ENCODE peak calls at places on chromosome 3, in ten cellular contexts. V is fibroblast of lung, N is endothelial cell of umbilical vein, G is endodermal cell, Y is K562, M is GM23248, E is mesenchymal stem cell, B is mammary epithelial cell, F is neural progenitor cell, Q is neuronal stem cell. H is an unnamed sample. For H3K4me1, the result is how much of the 10 kb centered on the place peaks cover.

GRCh38 chr3:142216321-142216720 is 9.1 kb downstream of the GK5 start:
- DNase-seq in V (no peak), F (peak), Y (no peak), Q (no peak), N (no peak), E (no peak), M (no peak), G (peak), B (no peak), H (peak)

GRCh38 chr3:65338571-65338970 is 650.8 kb upstream of the ADAMTS9 start:
- DNase-seq in B (peak), V (peak), E (peak), Q (no peak), G (no peak), F (no peak), M (peak), Y (no peak), N (no peak), H (no peak)

GRCh38 chr3:66018047-66019033 is 20.4 kb downstream of the MAGI1 start:
- DNase-seq in N (no peak), Q (no peak), F (no peak), E (no peak), Y (no peak), B (peak), M (no peak), V (no peak), G (no peak), H (no peak)

GRCh38 chr3:143885803-143886427 is 37.6 kb upstream of the SLC9A9 start:
- DNase-seq in B (peak), N (peak), M (peak), G (peak), Q (no peak), Y (peak), V (peak), E (peak), F (peak), H (peak)

GRCh38 chr3:171640520-171641412 is 169.5 kb downstream of the PLD1 start:
- DNase-seq in B (peak), E (peak), G (peak), F (peak), Y (no peak), M (peak), Q (no peak), N (peak), V (peak), H (no peak)

GRCh38 chr3:14991148-14991742 is 43.9 kb downstream of the NR2C2 start:
- DNase-seq in B (no peak), Q (peak), M (no peak), V (no peak), N (peak), F (peak), Y (no peak), G (no peak), E (peak), H (no peak)

GRCh38 chr3:111837112-111837511 is 22.0 kb upstream of the PHLDB2 start:
- DNase-seq in N (no peak), G (no peak), F (no peak), M (no peak), E (no peak), B (no peak), Y (no peak), V (no peak), Q (no peak), H (no peak)

GRCh38 chr3:74489393-74489792 is 125.1 kb downstream of the CNTN3 start:
- DNase-seq in Q (no peak), F (no peak), B (no peak), M (peak), G (no peak), E (no peak), Y (no peak), N (no peak), V (no peak), H (no peak)

GRCh38 chr3:122000936-122001605 is 21.0 kb downstream of the ILDR1 start:
- DNase-seq in Y (no peak), F (no peak), G (peak), B (no peak), Q (no peak), E (no peak), V (no peak), M (no peak), N (no peak), H (no peak)

GRCh38 chr3:38112378-38112761 is 24.6 kb downstream of the ACAA1 start:
- DNase-seq in B (no peak), M (no peak), F (no peak), Y (no peak), V (no peak), G (peak), Q (no peak), E (no peak), N (no peak), H (no peak)

GRCh38 chr3:65732060-65732933 is 306.4 kb downstream of the MAGI1 start:
- DNase-seq in G (peak), Y (peak), E (peak), B (peak), M (peak), Q (peak), N (peak), V (peak), F (peak), H (peak)

GRCh38 chr3:66425032-66425431 is 75.8 kb downstream of the LRIG1 start:
- DNase-seq in E (no peak), B (no peak), M (no peak), N (no peak), Y (no peak), V (peak), G (no peak), Q (no peak), F (no peak), H (no peak)

GRCh38 chr3:15064299-15064834 is 748 bp downstream of the MRPS25 start:
- DNase-seq in M (peak), E (peak), Y (peak), N (peak), G (peak), B (peak), Q (no peak), V (peak), F (peak), H (peak)

GRCh38 chr3:8712045-8712870 is 21.3 kb upstream of the CAV3 start:
- DNase-seq in Q (no peak), B (peak), G (no peak), N (no peak), M (peak), V (peak), Y (no peak), F (no peak), E (no peak), H (no peak)

GRCh38 chr3:13879946-13880810 is at the start of gene WNT7A:
- DNase-seq in G (peak), N (no peak), M (peak), Q (peak), Y (peak), V (no peak), E (no peak), F (peak), B (peak), H (no peak)

GRCh38 chr3:194282436-194283122 is 68.5 kb downstream of the CPN2 start:
- DNase-seq in M (no peak), N (no peak), Q (no peak), V (no peak), F (no peak), B (no peak), E (no peak), Y (no peak), G (peak), H (no peak)

GRCh38 chr3:23202921-23203650 is at the start of gene UBE2E2:
- DNase-seq in Q (peak), E (peak), Y (peak), M (peak), B (peak), N (peak), G (peak), V (peak), F (peak), H (peak)

GRCh38 chr3:180277036-180277435 is 240.3 kb upstream of the PEX5L start:
- DNase-seq in F (no peak), N (no peak), E (no peak), B (no peak), V (no peak), G (no peak), M (peak), Y (no peak), Q (no peak), H (no peak)

GRCh38 chr3:59178698-59179097 is 128.9 kb upstream of the CFAP20DC start:
- DNase-seq in V (no peak), G (no peak), E (no peak), B (no peak), M (no peak), Q (no peak), N (no peak), Y (no peak), F (no peak), H (no peak)

GRCh38 chr3:191484461-191484860 is 23.5 kb downstream of the PYDC2 start:
- DNase-seq in F (no peak), V (no peak), E (no peak), Q (no peak), B (peak), Y (no peak), N (no peak), G (no peak), M (no peak), H (no peak)

GRCh38 chr3:29925150-29925549 is 644.3 kb downstream of the RBMS3 start:
- DNase-seq in M (peak), G (no peak), Y (no peak), Q (no peak), B (no peak), E (peak), F (no peak), N (no peak), V (peak), H (no peak)

GRCh38 chr3:55487376-55488241 is 503 bp upstream of the WNT5A start:
- DNase-seq in Y (no peak), G (peak), B (peak), E (peak), V (peak), N (peak), M (peak), F (peak), Q (peak), H (peak)

GRCh38 chr3:102460579-102460978 is 25.8 kb downstream of the ZPLD1 start:
- DNase-seq in E (no peak), F (no peak), M (peak), N (no peak), Q (no peak), B (peak), Y (no peak), G (no peak), V (no peak), H (no peak)

GRCh38 chr3:58635371-58636285 is 30.9 kb downstream of the FAM3D start:
- DNase-seq in Y (peak), B (no peak), N (no peak), F (no peak), Q (no peak), V (no peak), G (no peak), E (no peak), M (no peak), H (no peak)

GRCh38 chr3:158765518-158766205 is 33.4 kb upstream of the RARRES1 start:
- DNase-seq in G (no peak), E (no peak), M (no peak), Q (no peak), N (no peak), V (no peak), B (peak), Y (no peak), F (no peak), H (no peak)

GRCh38 chr3:62686916-62687315 is 188.3 kb downstream of the CADPS start:
- DNase-seq in V (no peak), B (no peak), G (no peak), M (no peak), E (no peak), F (no peak), Y (no peak), N (no peak), Q (no peak), H (no peak)

GRCh38 chr3:193016437-193016887 is 98.8 kb upstream of the MB21D2 start:
- DNase-seq in E (no peak), N (no peak), F (peak), M (no peak), G (peak), Y (no peak), B (peak), Q (peak), V (no peak), H (no peak)

GRCh38 chr3:36540898-36541518 is 160.7 kb downstream of the STAC start:
- DNase-seq in M (peak), V (peak), E (peak), N (no peak), F (peak), B (peak), Y (no peak), G (peak), Q (peak), H (no peak)

GRCh38 chr3:71972031-71972430 is 187.1 kb upstream of the PROK2 start:
- DNase-seq in F (no peak), M (peak), V (no peak), N (no peak), E (no peak), G (no peak), B (peak), Y (no peak), Q (no peak), H (no peak)

GRCh38 chr3:187811580-187812250 is 66.4 kb upstream of the BCL6 start:
- DNase-seq in B (peak), M (peak), G (peak), Y (no peak), N (no peak), Q (no peak), E (peak), F (no peak), V (peak), H (no peak)

GRCh38 chr3:113063126-113063894 is 72.5 kb downstream of the GTPBP8 start:
- DNase-seq in E (no peak), M (peak), N (no peak), G (no peak), V (no peak), B (peak), Y (no peak), F (no peak), Q (no peak), H (no peak)

GRCh38 chr3:98567646-98568280 is 25.6 kb downstream of the CPOX start:
- DNase-seq in V (no peak), Q (no peak), B (no peak), M (no peak), Y (no peak), G (no peak), N (no peak), E (no peak), F (no peak), H (no peak)

GRCh38 chr3:24242012-24242698 is 252.5 kb downstream of the THRB start:
- DNase-seq in E (peak), G (no peak), M (peak), B (peak), V (peak), Q (no peak), Y (no peak), N (peak), F (no peak), H (no peak)

GRCh38 chr3:67593761-67594234 is 60.6 kb downstream of the SUCLG2 start:
- DNase-seq in G (peak), Q (no peak), F (no peak), N (no peak), V (peak), M (peak), E (peak), B (peak), Y (no peak), H (no peak)

GRCh38 chr3:127788436-127788835 is 33.9 kb downstream of the MGLL start:
- DNase-seq in N (no peak), M (no peak), Q (no peak), Y (no peak), E (no peak), B (no peak), F (no peak), G (no peak), V (no peak), H (no peak)
- H3K27ac ChIP-seq in N (no peak), M (no peak), Q (no peak), Y (no peak), E (no peak), B (no peak), F (no peak), G (no peak), V (no peak), H (peak)

GRCh38 chr3:183577336-183577735 is 21.8 kb upstream of the KLHL6 start:
- DNase-seq in E (no peak), Q (no peak), Y (no peak), M (no peak), F (no peak), N (no peak), G (no peak), B (no peak), V (no peak), H (no peak)

GRCh38 chr3:183579967-183580720 is 24.6 kb upstream of the KLHL6 start:
- DNase-seq in Y (no peak), V (peak), E (no peak), G (no peak), N (peak), F (no peak), B (no peak), Q (no peak), M (peak), H (no peak)

GRCh38 chr3:183576487-183577107 is 21.1 kb upstream of the KLHL6 start:
- DNase-seq in M (peak), G (no peak), F (peak), E (peak), B (no peak), Y (no peak), V (no peak), N (peak), Q (no peak), H (no peak)

GRCh38 chr3:183581496-183582155 is 26.1 kb upstream of the KLHL6 start:
- DNase-seq in B (no peak), V (no peak), Y (no peak), G (no peak), N (no peak), Q (no peak), F (no peak), M (no peak), E (no peak), H (no peak)

DNA sequence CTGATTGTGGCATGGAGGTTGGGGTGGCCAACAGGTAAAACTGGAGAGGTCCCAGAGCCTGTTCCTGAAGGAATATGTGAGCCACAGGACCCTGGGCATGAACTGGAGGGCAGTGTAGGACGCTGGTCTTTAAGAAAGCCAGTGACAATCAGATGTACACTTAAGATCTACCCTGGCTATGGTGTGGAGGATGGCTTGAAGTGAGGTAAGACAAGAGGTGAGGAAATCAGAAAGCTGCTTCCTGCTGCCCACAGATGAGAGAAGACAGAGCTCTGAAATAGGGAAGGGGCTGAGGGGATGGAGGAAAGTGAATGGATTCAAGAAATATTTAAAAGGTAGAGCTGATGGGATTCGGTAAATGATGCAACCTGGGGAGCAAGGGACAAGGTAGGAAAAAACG is 22.7 kb upstream of the KLHL6 start:
- DNase-seq in Y (no peak), G (no peak), N (no peak), F (no peak), B (no peak), V (no peak), E (no peak), M (no peak), Q (no peak), H (no peak)
- H3K9ac ChIP-seq in Y (no peak), G (no peak), N (no peak), F (no peak), B (no peak), V (no peak), E (no peak), M (no peak), Q (no peak), H (no peak)

GRCh38 chr3:3085782-3086181 is 24.4 kb downstream of the IL5RA start:
- DNase-seq in G (no peak), M (no peak), F (no peak), Q (no peak), B (no peak), E (no peak), Y (no peak), N (no peak), V (no peak), H (no peak)
- H3K4me1 ChIP-seq in G (under half), M (under half), F (under half), Q (under half), B (under half), E (under half), Y (under half), N (under half), V (under half), H (under half)

GRCh38 chr3:20064796-20065564 is 24.7 kb downstream of the KAT2B start:
- DNase-seq in F (no peak), M (no peak), G (no peak), V (no peak), N (no peak), Q (no peak), E (no peak), Y (no peak), B (peak), H (no peak)
- H3K27ac ChIP-seq in F (no peak), M (no peak), G (no peak), V (no peak), N (no peak), Q (no peak), E (no peak), Y (peak), B (no peak), H (no peak)

GRCh38 chr3:135596563-135596962 is 369.0 kb upstream of the PPP2R3A start:
- DNase-seq in B (no peak), V (no peak), Q (no peak), F (no peak), E (no peak), G (no peak), M (no peak), N (no peak), Y (no peak), H (no peak)
- H3K9ac ChIP-seq in B (no peak), V (no peak), Q (no peak), F (no peak), E (no peak), G (no peak), M (no peak), N (no peak), Y (no peak), H (no peak)